ENCODE peak calls at places on chromosomes 16 and 17, in four cellular contexts. P is H1, H is K562, K is WTC11. C is an unnamed sample.

GRCh38 chr17:3602499-3602898 is 6.7 kb downstream of the TRPV1 start:
- DNase-seq in P (no peak), K (peak; percentile 56), H (peak; percentile 60), C (peak; percentile 61)

GRCh38 chr17:43952724-43953666 is 745 bp downstream of the PYY start:
- DNase-seq in P (peak; percentile 66), H (peak; percentile 65), K (peak; percentile 87), C (no peak)

GRCh38 chr16:75256059-75256870 is 4.8 kb upstream of the BCAR1 start:
- DNase-seq in P (no peak), H (peak; percentile 70), K (peak; percentile 23), C (no peak)

GRCh38 chr16:27824006-27824405 is 239.5 kb downstream of the GSG1L start:
- DNase-seq in H (no peak), P (no peak), K (no peak), C (no peak)

GRCh38 chr16:88534731-88535141 is 35.5 kb upstream of the ZC3H18 start:
- DNase-seq in K (peak; percentile 61), P (no peak), H (no peak), C (no peak)

GRCh38 chr17:75827291-75828050 is 16.7 kb downstream of the UNC13D start:
- DNase-seq in K (peak; percentile 91), H (peak; percentile 65), P (peak; percentile 44), C (peak; percentile 99)

GRCh38 chr17:38870259-38871165 is 654 bp downstream of the LASP1 start:
- DNase-seq in H (peak; percentile 86), K (peak; percentile 65), P (no peak), C (peak; percentile 83)

GRCh38 chr16:1181715-1182671 is 29.1 kb downstream of the CACNA1H start:
- DNase-seq in P (no peak), H (no peak), K (no peak), C (no peak)

GRCh38 chr16:48035142-48035541 is 120.7 kb downstream of the ABCC12 start:
- DNase-seq in K (no peak), P (no peak), H (no peak), C (no peak)

GRCh38 chr17:4947411-4948165 is 742 bp downstream of the PFN1 start:
- DNase-seq in K (peak; percentile 59), H (peak; percentile 67), P (no peak), C (peak; percentile 81)

GRCh38 chr17:72618018-72618509 is 474.4 kb downstream of the SLC39A11 start:
- DNase-seq in P (no peak), K (no peak), H (no peak), C (peak; percentile 80)

GRCh38 chr17:40490982-40491381 is 10.4 kb downstream of the TNS4 start:
- DNase-seq in K (no peak), P (no peak), H (no peak), C (no peak)

GRCh38 chr17:40735016-40735415 is 20.1 kb downstream of the KRT25 start:
- DNase-seq in H (no peak), K (no peak), P (no peak), C (no peak)

GRCh38 chr16:71499775-71500364 is 10.7 kb upstream of the ZNF19 start:
- DNase-seq in K (peak; percentile 44), H (peak; percentile 63), P (no peak), C (peak; percentile 66)

GRCh38 chr16:68715471-68715870 is 21.6 kb upstream of the CDH1 start:
- DNase-seq in H (no peak), K (no peak), P (no peak), C (no peak)

GRCh38 chr16:2282866-2283555 is 15.1 kb upstream of the RNPS1 start:
- DNase-seq in H (no peak), K (no peak), P (no peak), C (no peak)

GRCh38 chr17:17793378-17794214 is 43.2 kb downstream of the SREBF1 start:
- DNase-seq in P (no peak), K (no peak), H (no peak), C (no peak)

GRCh38 chr17:17795946-17796786 is 40.6 kb downstream of the SREBF1 start:
- DNase-seq in K (no peak), P (no peak), H (no peak), C (no peak)

GRCh38 chr17:17796787-17797061 is 40.1 kb downstream of the SREBF1 start:
- DNase-seq in H (no peak), P (no peak), K (no peak), C (no peak)

GRCh38 chr17:17794382-17794781 is 42.4 kb downstream of the SREBF1 start:
- DNase-seq in K (no peak), H (no peak), P (no peak), C (no peak)

DNA sequence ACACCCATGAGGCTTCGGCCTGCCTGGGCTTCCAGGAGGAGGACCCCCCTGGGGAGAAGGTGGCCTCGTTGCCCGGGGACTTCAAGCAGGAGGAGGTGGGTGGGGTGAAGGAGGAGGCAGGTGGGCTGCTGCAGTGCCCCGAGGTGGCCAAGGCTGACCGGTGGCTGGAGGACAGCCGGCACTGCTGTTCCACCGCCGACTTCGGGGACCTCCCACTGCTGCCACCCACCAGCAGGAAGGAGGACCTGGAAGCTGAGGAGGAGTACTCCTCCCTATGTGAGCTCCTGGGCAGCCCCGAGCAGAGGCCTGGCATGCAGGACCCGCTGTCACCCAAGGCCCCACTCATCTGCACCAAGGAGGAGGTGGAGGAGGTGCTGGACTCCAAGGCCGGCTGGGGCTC is 41.5 kb downstream of the SREBF1 start:
- DNase-seq in P (no peak), H (no peak), K (no peak), C (no peak)
- TF ChIP-seq TEAD4 in P (no peak), H (no peak), K (no peak), C (no peak)

GRCh38 chr17:48503747-48504146 is 27.1 kb downstream of the HOXB1 start:
- DNase-seq in P (no peak), H (no peak), K (no peak), C (no peak)

GRCh38 chr17:48502901-48503300 is 27.9 kb downstream of the HOXB1 start:
- DNase-seq in P (no peak), H (no peak), K (no peak), C (no peak)

GRCh38 chr17:48505788-48506187 is 25.0 kb downstream of the HOXB1 start:
- DNase-seq in H (peak; percentile 71), K (no peak), P (no peak), C (no peak)

GRCh38 chr17:48506246-48506645 is 24.6 kb downstream of the HOXB1 start:
- DNase-seq in P (no peak), K (no peak), H (no peak), C (no peak)

GRCh38 chr17:48504953-48505352 is 25.9 kb downstream of the HOXB1 start:
- DNase-seq in P (no peak), H (no peak), K (no peak), C (no peak)
- TF ChIP-seq TEAD4 in P (no peak), H (no peak), K (no peak), C (no peak)

GRCh38 chr16:11191665-11192064 is 64.3 kb downstream of the SOCS1 start:
- DNase-seq in P (no peak), K (no peak), H (no peak), C (no peak)

GRCh38 chr16:11188801-11189740 is 66.9 kb downstream of the SOCS1 start:
- DNase-seq in P (no peak), H (no peak), K (no peak), C (no peak)

GRCh38 chr16:11187522-11187921 is 68.5 kb downstream of the SOCS1 start:
- DNase-seq in K (no peak), H (no peak), P (no peak), C (no peak)

GRCh38 chr16:11193494-11193893 is 62.5 kb downstream of the SOCS1 start:
- DNase-seq in P (no peak), H (no peak), K (no peak), C (no peak)

GRCh38 chr16:11190585-11191565 is 65.1 kb downstream of the SOCS1 start:
- DNase-seq in P (no peak), H (no peak), K (no peak), C (no peak)
- TF ChIP-seq TEAD4 in P (no peak), H (no peak), K (no peak), C (no peak)

DNA sequence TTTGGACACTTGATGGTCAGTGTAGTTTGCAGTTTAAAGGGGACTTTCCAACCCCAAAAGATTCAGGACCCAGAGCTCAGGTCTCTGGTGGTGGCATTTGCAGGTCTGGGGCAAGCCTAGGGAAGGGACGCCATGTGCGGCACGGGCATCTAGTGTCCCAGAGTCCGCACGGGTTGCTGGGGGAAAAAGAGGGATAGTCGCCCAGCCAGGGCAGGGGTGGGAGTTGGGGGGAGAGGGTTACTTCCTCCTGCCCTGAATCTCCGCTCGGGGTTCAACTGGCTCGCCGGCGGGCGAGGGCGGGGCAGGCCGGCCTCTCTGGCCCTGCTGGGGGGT is 239 bp upstream of the CA7 start:
- DNase-seq in P (no peak), H (no peak), K (no peak), C (no peak)
- TF ChIP-seq TEAD4 in P (no peak), H (no peak), K (no peak), C (no peak)

DNA sequence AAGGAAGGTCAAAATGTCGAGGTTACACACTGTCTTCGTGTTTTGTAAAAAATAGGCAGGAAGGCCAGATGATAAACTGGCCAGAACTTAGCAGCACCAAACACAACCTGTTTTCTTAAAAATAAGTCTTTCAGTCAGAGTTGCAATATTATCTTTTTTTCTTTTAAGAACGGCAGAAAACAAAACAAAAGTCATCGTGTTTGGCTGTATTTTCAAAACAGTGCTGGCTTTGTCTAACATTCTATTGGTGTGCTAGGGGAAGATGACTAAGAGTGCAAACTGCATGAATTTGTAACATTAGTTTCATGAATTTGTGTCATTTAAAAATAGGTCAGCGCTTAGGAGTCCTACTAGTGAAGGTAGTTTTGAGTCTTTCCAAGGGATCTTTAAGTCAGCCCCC is 5.3 kb downstream of the MAF start:
- DNase-seq in K (no peak), P (no peak), H (no peak), C (no peak)
- TF ChIP-seq TEAD4 in K (no peak), P (no peak), H (no peak), C (no peak)

DNA sequence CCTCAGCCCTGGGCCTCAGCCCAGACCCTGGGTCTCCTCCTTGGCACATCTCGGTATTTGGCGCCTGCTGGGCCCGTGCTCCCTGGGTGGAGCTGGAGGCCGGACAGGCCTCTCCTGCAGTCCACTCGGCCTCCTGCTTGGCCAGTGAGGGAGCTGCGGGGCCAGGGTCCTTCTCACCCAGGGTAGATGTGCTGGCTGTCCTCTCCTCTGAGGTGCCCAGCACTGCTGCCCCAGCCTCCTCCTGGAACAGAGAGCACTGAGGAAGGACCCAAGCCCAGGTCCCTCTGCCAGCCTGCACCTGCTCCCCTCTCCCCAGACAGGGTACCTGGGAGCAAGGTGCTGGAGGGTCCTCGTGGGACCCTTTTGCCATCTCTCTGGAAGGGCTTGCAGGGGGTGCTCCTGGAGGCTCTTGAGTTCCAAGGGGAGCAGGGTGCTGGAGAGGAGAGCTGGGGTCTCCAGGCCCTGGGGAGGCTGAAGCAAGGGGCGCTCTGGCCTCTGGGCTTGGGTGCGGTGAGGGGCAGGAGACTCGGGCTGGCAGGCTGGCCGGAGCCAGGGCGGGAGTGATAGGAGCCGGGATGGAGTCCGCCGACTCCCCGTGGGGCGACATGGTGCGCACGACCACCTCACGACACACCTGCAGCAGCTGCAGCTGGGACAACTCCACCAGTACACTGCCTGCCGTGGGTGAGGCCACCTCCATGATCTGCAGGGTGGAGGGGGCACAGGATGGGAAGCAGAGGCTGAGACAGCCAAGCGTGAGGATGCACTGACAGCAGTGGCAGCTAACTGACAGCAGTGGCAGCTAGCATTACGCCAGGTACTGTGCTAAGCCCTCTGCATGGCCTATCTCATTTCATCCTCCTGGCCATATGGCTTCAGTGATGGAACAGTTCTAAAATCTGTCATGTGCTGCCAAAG is 17.8 kb downstream of the TSPOAP1 start:
- DNase-seq in K (no peak), H (no peak), P (no peak), C (peak; percentile 30)
- TF ChIP-seq TEAD4 in K (no peak), H (no peak), P (no peak), C (no peak)

GRCh38 chr17:50051082-50051576 is 4.8 kb upstream of the ITGA3 start:
- DNase-seq in H (peak; percentile 61), P (no peak), K (no peak), C (no peak)
- TF ChIP-seq TEAD4 in H (no peak), P (no peak), K (no peak), C (peak; percentile 92)

C was measured in SK-N-SH.